ENCODE peak calls at places on chromosomes 2 and 18, in five cellular contexts. One of them, this sample, is unnamed.
A peak's percentile ranks its signal among the peaks of the same experiment; 100 is the strongest.

GRCh38 chr2:60735496-60736250 is 20.4 kb upstream of the PAPOLG start:
- DNase-seq in thoracic aorta: no peak
- DNase-seq in gastrocnemius medialis: no peak
- DNase-seq in fibroblast of lung: no peak
- DNase-seq in mucosa of descending colon: no peak
- DNase-seq in this sample: no peak

GRCh38 chr2:232687382-232688160 is 9.6 kb upstream of the GIGYF2 start:
- DNase-seq in gastrocnemius medialis: peak; percentile 39
- DNase-seq in thoracic aorta: no peak
- DNase-seq in mucosa of descending colon: no peak
- DNase-seq in fibroblast of lung: no peak
- DNase-seq in this sample: no peak

GRCh38 chr2:150681120-150681796 is 193.8 kb upstream of the RND3 start:
- DNase-seq in mucosa of descending colon: no peak
- DNase-seq in gastrocnemius medialis: no peak
- DNase-seq in thoracic aorta: no peak
- DNase-seq in fibroblast of lung: peak; percentile 92
- DNase-seq in this sample: no peak

GRCh38 chr2:64905338-64906024 is 83.7 kb upstream of the SLC1A4 start:
- DNase-seq in gastrocnemius medialis: no peak
- DNase-seq in fibroblast of lung: no peak
- DNase-seq in thoracic aorta: no peak
- DNase-seq in mucosa of descending colon: peak; percentile 45
- DNase-seq in this sample: peak; percentile 62

GRCh38 chr2:109295070-109295780 is 166.2 kb downstream of the SH3RF3 start:
- DNase-seq in thoracic aorta: no peak
- DNase-seq in gastrocnemius medialis: no peak
- DNase-seq in mucosa of descending colon: no peak
- DNase-seq in fibroblast of lung: no peak
- DNase-seq in this sample: no peak

GRCh38 chr2:182814804-182815203 is 51.6 kb downstream of the FRZB start:
- DNase-seq in gastrocnemius medialis: no peak
- DNase-seq in mucosa of descending colon: no peak
- DNase-seq in thoracic aorta: no peak
- DNase-seq in fibroblast of lung: no peak
- DNase-seq in this sample: no peak

GRCh38 chr2:61753512-61753911 is 100.3 kb downstream of the FAM161A start:
- DNase-seq in thoracic aorta: no peak
- DNase-seq in mucosa of descending colon: no peak
- DNase-seq in fibroblast of lung: no peak
- DNase-seq in gastrocnemius medialis: no peak
- DNase-seq in this sample: no peak

GRCh38 chr2:96470636-96471035 is 34.5 kb downstream of the NEURL3 start:
- DNase-seq in thoracic aorta: no peak
- DNase-seq in fibroblast of lung: peak; percentile 18
- DNase-seq in mucosa of descending colon: peak; percentile 72
- DNase-seq in gastrocnemius medialis: no peak
- DNase-seq in this sample: peak; percentile 67

GRCh38 chr18:76274470-76275289 is 220.4 kb downstream of the ZNF516 start:
- DNase-seq in fibroblast of lung: no peak
- DNase-seq in mucosa of descending colon: no peak
- DNase-seq in gastrocnemius medialis: no peak
- DNase-seq in thoracic aorta: no peak
- DNase-seq in this sample: no peak

GRCh38 chr2:3588084-3588483 is 6.8 kb upstream of the COLEC11 start:
- DNase-seq in mucosa of descending colon: no peak
- DNase-seq in gastrocnemius medialis: no peak
- DNase-seq in fibroblast of lung: no peak
- DNase-seq in thoracic aorta: no peak
- DNase-seq in this sample: no peak

GRCh38 chr2:120606931-120607330 is 128.7 kb upstream of the GLI2 start:
- DNase-seq in thoracic aorta: no peak
- DNase-seq in mucosa of descending colon: no peak
- DNase-seq in fibroblast of lung: no peak
- DNase-seq in gastrocnemius medialis: no peak
- DNase-seq in this sample: no peak

GRCh38 chr18:22219568-22220355 is 50.4 kb downstream of the GATA6 start:
- DNase-seq in thoracic aorta: no peak
- DNase-seq in gastrocnemius medialis: no peak
- DNase-seq in fibroblast of lung: no peak
- DNase-seq in mucosa of descending colon: no peak
- DNase-seq in this sample: no peak

GRCh38 chr2:52072949-52073348 is 1041.0 kb upstream of the NRXN1 start:
- DNase-seq in thoracic aorta: no peak
- DNase-seq in mucosa of descending colon: no peak
- DNase-seq in gastrocnemius medialis: no peak
- DNase-seq in fibroblast of lung: no peak
- DNase-seq in this sample: no peak

GRCh38 chr2:188291617-188292445 is at the start of gene GULP1:
- DNase-seq in thoracic aorta: no peak
- DNase-seq in gastrocnemius medialis: peak; percentile 58
- DNase-seq in fibroblast of lung: peak; percentile 77
- DNase-seq in mucosa of descending colon: peak; percentile 77
- DNase-seq in this sample: peak; percentile 66

GRCh38 chr18:76134631-76135030 is 360.4 kb downstream of the ZNF516 start:
- DNase-seq in gastrocnemius medialis: no peak
- DNase-seq in thoracic aorta: no peak
- DNase-seq in mucosa of descending colon: no peak
- DNase-seq in fibroblast of lung: no peak
- DNase-seq in this sample: no peak

GRCh38 chr18:77127769-77128671 is 4.6 kb downstream of the MBP start:
- DNase-seq in gastrocnemius medialis: peak; percentile 65
- DNase-seq in thoracic aorta: no peak
- DNase-seq in mucosa of descending colon: peak; percentile 34
- DNase-seq in fibroblast of lung: peak; percentile 96
- DNase-seq in this sample: peak; percentile 81

GRCh38 chr2:230046491-230046890 is 22.2 kb downstream of the SLC16A14 start:
- DNase-seq in gastrocnemius medialis: no peak
- DNase-seq in fibroblast of lung: no peak
- DNase-seq in mucosa of descending colon: no peak
- DNase-seq in thoracic aorta: no peak
- DNase-seq in this sample: no peak

GRCh38 chr18:45014047-45014501 is 333.4 kb downstream of the SETBP1 start:
- DNase-seq in mucosa of descending colon: no peak
- DNase-seq in gastrocnemius medialis: no peak
- DNase-seq in fibroblast of lung: peak; percentile 90
- DNase-seq in thoracic aorta: no peak
- DNase-seq in this sample: no peak

GRCh38 chr2:233929352-233929843 is 12.2 kb downstream of the TRPM8 start:
- DNase-seq in mucosa of descending colon: peak; percentile 38
- DNase-seq in fibroblast of lung: no peak
- DNase-seq in thoracic aorta: no peak
- DNase-seq in gastrocnemius medialis: no peak
- DNase-seq in this sample: no peak

GRCh38 chr2:233817305-233817980 is 36.9 kb downstream of the HJURP start:
- DNase-seq in gastrocnemius medialis: no peak
- DNase-seq in mucosa of descending colon: no peak
- DNase-seq in fibroblast of lung: peak; percentile 12
- DNase-seq in thoracic aorta: no peak
- DNase-seq in this sample: no peak

GRCh38 chr2:203626952-203627681 is 79.3 kb upstream of the CD28 start:
- DNase-seq in thoracic aorta: no peak
- DNase-seq in mucosa of descending colon: no peak
- DNase-seq in fibroblast of lung: peak; percentile 91
- DNase-seq in gastrocnemius medialis: no peak
- DNase-seq in this sample: no peak

GRCh38 chr2:234952270-234953115 is 676 bp downstream of the SH3BP4 start:
- DNase-seq in gastrocnemius medialis: no peak
- DNase-seq in thoracic aorta: no peak
- DNase-seq in mucosa of descending colon: peak; percentile 65
- DNase-seq in fibroblast of lung: no peak
- DNase-seq in this sample: no peak
- TF ChIP-seq CTCF in gastrocnemius medialis: no peak
- TF ChIP-seq CTCF in thoracic aorta: no peak
- TF ChIP-seq CTCF in mucosa of descending colon: no peak
- TF ChIP-seq CTCF in fibroblast of lung: no peak
- TF ChIP-seq CTCF in this sample: no peak

DNA sequence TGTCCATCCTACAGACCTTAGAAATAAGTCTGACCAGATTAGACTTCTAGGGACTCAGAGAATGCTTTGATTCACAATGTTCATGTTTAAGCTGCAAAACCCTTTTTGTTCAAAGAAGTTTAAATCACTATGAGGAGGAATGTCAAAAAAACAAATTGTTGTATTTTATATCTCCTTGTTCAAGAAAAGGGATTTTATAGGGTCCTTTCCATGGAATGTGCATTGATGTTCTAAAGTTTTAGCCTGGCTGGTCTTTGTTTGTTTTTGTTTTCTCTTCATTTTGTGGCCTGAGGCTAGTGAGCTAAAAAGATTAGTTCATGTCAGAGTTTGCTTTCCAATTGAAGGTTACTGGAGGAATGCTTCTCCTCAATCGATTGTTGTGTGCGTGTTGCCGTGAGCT is 77.2 kb downstream of the MGAT5 start:
- DNase-seq in gastrocnemius medialis: no peak
- DNase-seq in thoracic aorta: no peak
- DNase-seq in mucosa of descending colon: no peak
- DNase-seq in fibroblast of lung: no peak
- DNase-seq in this sample: no peak
- TF ChIP-seq CTCF in gastrocnemius medialis: no peak
- TF ChIP-seq CTCF in thoracic aorta: no peak
- TF ChIP-seq CTCF in mucosa of descending colon: no peak
- TF ChIP-seq CTCF in fibroblast of lung: no peak
- TF ChIP-seq CTCF in this sample: no peak

GRCh38 chr2:12717988-12718661 is 1.4 kb downstream of the TRIB2 start:
- DNase-seq in mucosa of descending colon: no peak
- DNase-seq in gastrocnemius medialis: no peak
- DNase-seq in fibroblast of lung: peak; percentile 26
- DNase-seq in thoracic aorta: no peak
- DNase-seq in this sample: peak; percentile 34

GRCh38 chr2:12717191-12717987 is 653 bp downstream of the TRIB2 start:
- DNase-seq in thoracic aorta: no peak
- DNase-seq in fibroblast of lung: peak; percentile 64
- DNase-seq in gastrocnemius medialis: no peak
- DNase-seq in mucosa of descending colon: peak; percentile 64
- DNase-seq in this sample: peak; percentile 45

GRCh38 chr2:12715878-12716249 is 872 bp upstream of the TRIB2 start:
- DNase-seq in gastrocnemius medialis: no peak
- DNase-seq in mucosa of descending colon: peak; percentile 82
- DNase-seq in thoracic aorta: no peak
- DNase-seq in fibroblast of lung: peak; percentile 73
- DNase-seq in this sample: peak; percentile 78

GRCh38 chr2:12715258-12715865 is 1.4 kb upstream of the TRIB2 start:
- DNase-seq in thoracic aorta: no peak
- DNase-seq in fibroblast of lung: no peak
- DNase-seq in gastrocnemius medialis: no peak
- DNase-seq in mucosa of descending colon: no peak
- DNase-seq in this sample: no peak

DNA sequence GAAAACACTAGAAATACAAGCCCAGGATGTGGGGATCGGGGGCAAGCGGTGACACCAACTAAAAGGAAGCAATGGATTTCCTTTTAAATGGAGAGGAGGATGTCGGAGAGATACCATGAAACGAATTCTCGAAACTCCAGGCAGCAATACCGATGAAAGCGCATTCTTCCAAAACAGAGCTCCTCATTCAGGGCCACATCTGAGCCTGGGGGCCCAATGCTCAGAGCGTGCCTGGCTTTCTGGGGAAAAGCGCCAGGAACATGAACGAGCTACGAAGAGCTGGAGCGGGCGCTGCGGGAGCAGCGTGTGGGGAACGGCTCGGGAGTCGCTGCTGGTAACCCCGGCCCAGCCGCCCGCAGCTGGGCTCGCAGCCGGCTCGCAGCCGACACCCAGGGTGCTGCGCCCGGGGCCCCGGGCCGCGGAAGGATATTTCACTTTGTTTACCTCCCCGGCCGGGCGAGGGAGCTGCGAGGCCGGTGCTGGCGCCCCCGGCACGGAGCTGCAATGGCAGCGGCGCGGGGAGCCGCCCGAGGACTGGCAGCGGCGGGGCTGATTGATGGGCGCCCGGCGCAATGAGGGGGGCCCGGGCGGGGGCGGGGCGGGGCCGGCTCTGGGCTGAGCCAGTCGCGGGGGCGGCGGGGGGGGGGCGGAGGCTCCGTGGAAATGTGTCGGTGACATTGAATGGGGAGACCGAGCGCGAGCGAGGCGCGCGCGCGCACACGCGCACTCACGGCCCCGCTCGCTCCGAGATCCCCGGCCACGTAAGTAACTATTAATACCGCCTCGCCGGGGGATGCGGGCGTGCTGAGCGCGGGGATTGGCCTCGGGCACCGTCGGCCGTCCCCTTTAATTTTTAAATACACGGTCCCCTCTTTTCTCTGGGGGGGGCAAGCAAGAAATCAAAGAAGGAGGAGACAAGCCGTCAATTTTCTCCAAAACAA is at the start of gene TRIB2:
- DNase-seq in fibroblast of lung: peak; percentile 92
- DNase-seq in gastrocnemius medialis: peak; percentile 77
- DNase-seq in thoracic aorta: peak; percentile 49
- DNase-seq in mucosa of descending colon: peak; percentile 86
- DNase-seq in this sample: peak; percentile 74
- TF ChIP-seq CTCF in fibroblast of lung: no peak
- TF ChIP-seq CTCF in gastrocnemius medialis: no peak
- TF ChIP-seq CTCF in thoracic aorta: peak; percentile 21
- TF ChIP-seq CTCF in mucosa of descending colon: no peak
- TF ChIP-seq CTCF in this sample: no peak

DNA sequence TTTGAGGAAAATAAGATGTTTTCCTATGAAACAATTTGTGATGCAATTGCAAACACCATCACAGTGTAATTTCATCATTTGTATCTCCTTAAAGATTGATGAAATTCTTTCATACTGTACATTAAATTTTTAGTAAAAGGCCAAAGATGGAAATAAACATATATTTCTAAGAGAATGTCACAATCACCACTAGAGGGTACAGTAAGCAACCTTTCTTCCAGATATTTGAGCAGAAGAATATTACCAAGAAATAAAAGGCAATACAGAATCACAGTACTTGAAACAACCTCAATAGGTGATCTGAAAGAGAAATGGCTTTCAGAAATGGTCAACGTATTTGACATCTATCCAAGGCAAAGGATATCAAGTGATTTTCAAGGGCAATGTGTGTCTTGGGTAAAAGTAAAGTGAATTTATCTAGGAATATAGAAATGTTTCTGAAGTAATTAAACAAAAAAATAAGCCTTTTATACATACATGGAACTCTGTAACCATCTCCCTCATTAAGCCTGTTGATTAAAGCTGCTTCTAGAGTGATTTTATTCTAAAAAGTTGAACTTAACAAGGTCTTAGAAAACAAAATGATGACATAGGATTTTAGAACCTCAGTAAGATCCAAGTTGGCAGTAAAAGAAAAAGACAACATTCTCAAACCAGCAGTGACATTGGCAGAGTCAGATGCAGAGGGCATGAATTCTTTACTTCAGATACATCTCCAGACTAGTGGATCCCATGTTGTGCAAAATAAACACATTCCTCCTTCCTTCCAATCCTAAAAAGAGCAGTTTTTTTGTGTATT is 90.3 kb upstream of the SESTD1 start:
- DNase-seq in fibroblast of lung: no peak
- DNase-seq in thoracic aorta: no peak
- DNase-seq in gastrocnemius medialis: no peak
- DNase-seq in mucosa of descending colon: no peak
- DNase-seq in this sample: no peak
- TF ChIP-seq CTCF in fibroblast of lung: no peak
- TF ChIP-seq CTCF in thoracic aorta: peak; percentile 25
- TF ChIP-seq CTCF in gastrocnemius medialis: no peak
- TF ChIP-seq CTCF in mucosa of descending colon: no peak
- TF ChIP-seq CTCF in this sample: no peak

This sample was measured in colonic mucosa.